ENCODE peak calls at places on chromosomes 16 and 17, in seven cellular contexts. One of them, this sample, is unnamed.

GRCh38 chr17:78883533-78884131 is 19.4 kb downstream of the CEP295NL start:
- DNase-seq in left lung: peak; percentile 85
- DNase-seq in GM23248: peak; percentile 96
- DNase-seq in CD4-positive, CD25-positive, alpha-beta regulatory T cell: no peak
- DNase-seq in left ventricle myocardium inferior: peak; percentile 78
- DNase-seq in CD8-positive, alpha-beta memory T cell: no peak
- DNase-seq in colonic mucosa: peak; percentile 53
- DNase-seq in this sample: peak; percentile 80

GRCh38 chr16:29748077-29748759 is 2.4 kb upstream of the C16orf54 start:
- DNase-seq in left lung: no peak
- DNase-seq in GM23248: no peak
- DNase-seq in CD4-positive, CD25-positive, alpha-beta regulatory T cell: no peak
- DNase-seq in left ventricle myocardium inferior: no peak
- DNase-seq in CD8-positive, alpha-beta memory T cell: no peak
- DNase-seq in colonic mucosa: peak; percentile 27
- DNase-seq in this sample: no peak

GRCh38 chr16:56715128-56715527 is 14.8 kb upstream of the NUP93 start:
- DNase-seq in left lung: no peak
- DNase-seq in GM23248: no peak
- DNase-seq in CD4-positive, CD25-positive, alpha-beta regulatory T cell: no peak
- DNase-seq in left ventricle myocardium inferior: no peak
- DNase-seq in CD8-positive, alpha-beta memory T cell: no peak
- DNase-seq in colonic mucosa: no peak
- DNase-seq in this sample: no peak

GRCh38 chr17:6753006-6753445 is 2.8 kb upstream of the XAF1 start:
- DNase-seq in left lung: peak; percentile 63
- DNase-seq in GM23248: peak; percentile 88
- DNase-seq in CD4-positive, CD25-positive, alpha-beta regulatory T cell: no peak
- DNase-seq in left ventricle myocardium inferior: peak; percentile 66
- DNase-seq in CD8-positive, alpha-beta memory T cell: peak; percentile 53
- DNase-seq in colonic mucosa: peak; percentile 33
- DNase-seq in this sample: no peak

GRCh38 chr16:31213877-31214704 is at the start of gene TRIM72:
- DNase-seq in left lung: no peak
- DNase-seq in GM23248: no peak
- DNase-seq in CD4-positive, CD25-positive, alpha-beta regulatory T cell: no peak
- DNase-seq in left ventricle myocardium inferior: no peak
- DNase-seq in CD8-positive, alpha-beta memory T cell: no peak
- DNase-seq in colonic mucosa: no peak
- DNase-seq in this sample: no peak

GRCh38 chr16:73172621-73173312 is 124.8 kb upstream of the ZFHX3 start:
- DNase-seq in left lung: peak; percentile 74
- DNase-seq in GM23248: peak; percentile 83
- DNase-seq in CD4-positive, CD25-positive, alpha-beta regulatory T cell: no peak
- DNase-seq in left ventricle myocardium inferior: peak; percentile 87
- DNase-seq in CD8-positive, alpha-beta memory T cell: no peak
- DNase-seq in colonic mucosa: peak; percentile 88
- DNase-seq in this sample: peak; percentile 76

GRCh38 chr17:2405247-2405926 is 4.5 kb upstream of the MNT start:
- DNase-seq in left lung: no peak
- DNase-seq in GM23248: peak; percentile 97
- DNase-seq in CD4-positive, CD25-positive, alpha-beta regulatory T cell: no peak
- DNase-seq in left ventricle myocardium inferior: no peak
- DNase-seq in CD8-positive, alpha-beta memory T cell: no peak
- DNase-seq in colonic mucosa: peak; percentile 26
- DNase-seq in this sample: no peak

GRCh38 chr17:64118452-64118979 is 11.4 kb downstream of the ERN1 start:
- DNase-seq in left lung: peak; percentile 70
- DNase-seq in GM23248: peak; percentile 45
- DNase-seq in CD4-positive, CD25-positive, alpha-beta regulatory T cell: no peak
- DNase-seq in left ventricle myocardium inferior: peak; percentile 40
- DNase-seq in CD8-positive, alpha-beta memory T cell: no peak
- DNase-seq in colonic mucosa: peak; percentile 36
- DNase-seq in this sample: peak; percentile 73

GRCh38 chr16:52569296-52569695 is 22.4 kb upstream of the TOX3 start:
- DNase-seq in left lung: no peak
- DNase-seq in GM23248: no peak
- DNase-seq in CD4-positive, CD25-positive, alpha-beta regulatory T cell: no peak
- DNase-seq in left ventricle myocardium inferior: no peak
- DNase-seq in CD8-positive, alpha-beta memory T cell: no peak
- DNase-seq in colonic mucosa: no peak
- DNase-seq in this sample: no peak

GRCh38 chr16:55471448-55472097 is 7.4 kb upstream of the MMP2 start:
- DNase-seq in left lung: no peak
- DNase-seq in GM23248: peak; percentile 94
- DNase-seq in CD4-positive, CD25-positive, alpha-beta regulatory T cell: no peak
- DNase-seq in left ventricle myocardium inferior: no peak
- DNase-seq in CD8-positive, alpha-beta memory T cell: no peak
- DNase-seq in colonic mucosa: no peak
- DNase-seq in this sample: no peak

GRCh38 chr17:45137561-45138305 is 2.2 kb downstream of the ACBD4 start:
- DNase-seq in left lung: no peak
- DNase-seq in GM23248: no peak
- DNase-seq in CD4-positive, CD25-positive, alpha-beta regulatory T cell: no peak
- DNase-seq in left ventricle myocardium inferior: peak; percentile 12
- DNase-seq in CD8-positive, alpha-beta memory T cell: no peak
- DNase-seq in colonic mucosa: peak; percentile 77
- DNase-seq in this sample: no peak

GRCh38 chr17:43830510-43831145 is 2.3 kb downstream of the MPP3 start:
- DNase-seq in left lung: no peak
- DNase-seq in GM23248: no peak
- DNase-seq in CD4-positive, CD25-positive, alpha-beta regulatory T cell: no peak
- DNase-seq in left ventricle myocardium inferior: no peak
- DNase-seq in CD8-positive, alpha-beta memory T cell: no peak
- DNase-seq in colonic mucosa: no peak
- DNase-seq in this sample: no peak

GRCh38 chr16:62156971-62157370 is 120.7 kb upstream of the CDH8 start:
- DNase-seq in left lung: no peak
- DNase-seq in GM23248: no peak
- DNase-seq in CD4-positive, CD25-positive, alpha-beta regulatory T cell: no peak
- DNase-seq in left ventricle myocardium inferior: no peak
- DNase-seq in CD8-positive, alpha-beta memory T cell: no peak
- DNase-seq in colonic mucosa: no peak
- DNase-seq in this sample: no peak

GRCh38 chr17:57379237-57380054 is 123.1 kb downstream of the MSI2 start:
- DNase-seq in left lung: no peak
- DNase-seq in GM23248: no peak
- DNase-seq in CD4-positive, CD25-positive, alpha-beta regulatory T cell: no peak
- DNase-seq in left ventricle myocardium inferior: no peak
- DNase-seq in CD8-positive, alpha-beta memory T cell: no peak
- DNase-seq in colonic mucosa: no peak
- DNase-seq in this sample: no peak

GRCh38 chr17:2814499-2815341 is 18.5 kb downstream of the RAP1GAP2 start:
- DNase-seq in left lung: peak; percentile 56
- DNase-seq in GM23248: no peak
- DNase-seq in CD4-positive, CD25-positive, alpha-beta regulatory T cell: peak; percentile 99
- DNase-seq in left ventricle myocardium inferior: no peak
- DNase-seq in CD8-positive, alpha-beta memory T cell: peak; percentile 98
- DNase-seq in colonic mucosa: peak; percentile 44
- DNase-seq in this sample: no peak

GRCh38 chr16:70712942-70713341 is 27.1 kb upstream of the MTSS2 start:
- DNase-seq in left lung: no peak
- DNase-seq in GM23248: no peak
- DNase-seq in CD4-positive, CD25-positive, alpha-beta regulatory T cell: no peak
- DNase-seq in left ventricle myocardium inferior: no peak
- DNase-seq in CD8-positive, alpha-beta memory T cell: no peak
- DNase-seq in colonic mucosa: no peak
- DNase-seq in this sample: no peak

GRCh38 chr16:72560617-72561016 is 388.7 kb upstream of the PMFBP1 start:
- DNase-seq in left lung: no peak
- DNase-seq in GM23248: no peak
- DNase-seq in CD4-positive, CD25-positive, alpha-beta regulatory T cell: no peak
- DNase-seq in left ventricle myocardium inferior: no peak
- DNase-seq in CD8-positive, alpha-beta memory T cell: no peak
- DNase-seq in colonic mucosa: no peak
- DNase-seq in this sample: no peak

GRCh38 chr16:15650698-15651161 is 685 bp downstream of the NDE1 start:
- DNase-seq in left lung: peak; percentile 36
- DNase-seq in GM23248: peak; percentile 65
- DNase-seq in CD4-positive, CD25-positive, alpha-beta regulatory T cell: peak; percentile 22
- DNase-seq in left ventricle myocardium inferior: no peak
- DNase-seq in CD8-positive, alpha-beta memory T cell: peak; percentile 26
- DNase-seq in colonic mucosa: peak; percentile 44
- DNase-seq in this sample: no peak

GRCh38 chr17:48563867-48564199 is 14.3 kb downstream of the HOXB4 start:
- DNase-seq in left lung: no peak
- DNase-seq in GM23248: no peak
- DNase-seq in CD4-positive, CD25-positive, alpha-beta regulatory T cell: no peak
- DNase-seq in left ventricle myocardium inferior: no peak
- DNase-seq in CD8-positive, alpha-beta memory T cell: no peak
- DNase-seq in colonic mucosa: no peak
- DNase-seq in this sample: no peak
- H3K27me3 ChIP-seq in left lung: peaks cover 30% of the 10 kb centered on the region
- H3K27me3 ChIP-seq in GM23248: no peaks in the 10 kb centered on the region
- H3K27me3 ChIP-seq in CD4-positive, CD25-positive, alpha-beta regulatory T cell: peaks cover 6% of the 10 kb centered on the region
- H3K27me3 ChIP-seq in left ventricle myocardium inferior: peaks cover 99% of the 10 kb centered on the region
- H3K27me3 ChIP-seq in CD8-positive, alpha-beta memory T cell: no peaks in the 10 kb centered on the region
- H3K27me3 ChIP-seq in colonic mucosa: no peaks in the 10 kb centered on the region
- H3K27me3 ChIP-seq in this sample: peaks cover 42% of the 10 kb centered on the region

DNA sequence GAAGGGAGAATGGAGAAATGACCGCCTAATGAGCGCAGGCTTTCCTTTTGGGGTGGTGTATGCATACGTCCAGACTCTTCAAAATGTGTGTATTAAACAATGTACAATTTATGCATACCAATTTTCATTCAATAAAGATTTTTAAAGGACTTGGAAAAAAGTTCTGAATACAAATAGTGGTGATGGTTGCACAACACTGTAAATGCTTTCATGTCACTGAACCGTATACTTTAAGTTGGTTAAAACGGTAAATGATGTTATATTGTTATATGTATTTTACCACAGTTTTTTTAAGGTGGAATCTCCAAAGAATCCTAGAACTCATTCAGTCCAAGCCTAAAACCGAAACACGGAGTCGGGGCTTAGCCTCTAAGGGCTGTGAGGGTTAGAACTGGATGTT is 397.5 kb downstream of the SOX9 start:
- DNase-seq in left lung: no peak
- DNase-seq in GM23248: no peak
- DNase-seq in CD4-positive, CD25-positive, alpha-beta regulatory T cell: no peak
- DNase-seq in left ventricle myocardium inferior: no peak
- DNase-seq in CD8-positive, alpha-beta memory T cell: no peak
- DNase-seq in colonic mucosa: no peak
- DNase-seq in this sample: no peak
- H3K27ac ChIP-seq in left lung: no peak overlapping the region
- H3K27ac ChIP-seq in GM23248: no peak overlapping the region
- H3K27ac ChIP-seq in CD4-positive, CD25-positive, alpha-beta regulatory T cell: no peak overlapping the region
- H3K27ac ChIP-seq in left ventricle myocardium inferior: no peak overlapping the region
- H3K27ac ChIP-seq in CD8-positive, alpha-beta memory T cell: no peak overlapping the region
- H3K27ac ChIP-seq in colonic mucosa: peak overlapping the region; percentile 79
- H3K27ac ChIP-seq in this sample: peak overlapping the region; percentile 20

GRCh38 chr17:83041305-83041704 is 38.1 kb upstream of the METRNL start:
- DNase-seq in left lung: no peak
- DNase-seq in GM23248: peak; percentile 23
- DNase-seq in CD4-positive, CD25-positive, alpha-beta regulatory T cell: no peak
- DNase-seq in left ventricle myocardium inferior: no peak
- DNase-seq in CD8-positive, alpha-beta memory T cell: no peak
- DNase-seq in colonic mucosa: no peak
- DNase-seq in this sample: no peak
- H3K27me3 ChIP-seq in left lung: no peaks in the 10 kb centered on the region
- H3K27me3 ChIP-seq in GM23248: no peaks in the 10 kb centered on the region
- H3K27me3 ChIP-seq in CD4-positive, CD25-positive, alpha-beta regulatory T cell: no peaks in the 10 kb centered on the region
- H3K27me3 ChIP-seq in left ventricle myocardium inferior: no peaks in the 10 kb centered on the region
- H3K27me3 ChIP-seq in CD8-positive, alpha-beta memory T cell: no peaks in the 10 kb centered on the region
- H3K27me3 ChIP-seq in colonic mucosa: no peaks in the 10 kb centered on the region
- H3K27me3 ChIP-seq in this sample: no peaks in the 10 kb centered on the region

GRCh38 chr16:79401157-79401556 is 199.4 kb downstream of the MAF start:
- DNase-seq in left lung: no peak
- DNase-seq in GM23248: no peak
- DNase-seq in CD4-positive, CD25-positive, alpha-beta regulatory T cell: no peak
- DNase-seq in left ventricle myocardium inferior: no peak
- DNase-seq in CD8-positive, alpha-beta memory T cell: no peak
- DNase-seq in colonic mucosa: no peak
- DNase-seq in this sample: no peak

GRCh38 chr16:79400462-79401149 is 199.9 kb downstream of the MAF start:
- DNase-seq in left lung: no peak
- DNase-seq in GM23248: no peak
- DNase-seq in CD4-positive, CD25-positive, alpha-beta regulatory T cell: no peak
- DNase-seq in left ventricle myocardium inferior: no peak
- DNase-seq in CD8-positive, alpha-beta memory T cell: no peak
- DNase-seq in colonic mucosa: peak; percentile 50
- DNase-seq in this sample: no peak

GRCh38 chr16:79402920-79403319 is 197.6 kb downstream of the MAF start:
- DNase-seq in left lung: no peak
- DNase-seq in GM23248: no peak
- DNase-seq in CD4-positive, CD25-positive, alpha-beta regulatory T cell: no peak
- DNase-seq in left ventricle myocardium inferior: no peak
- DNase-seq in CD8-positive, alpha-beta memory T cell: no peak
- DNase-seq in colonic mucosa: no peak
- DNase-seq in this sample: no peak

GRCh38 chr16:79402356-79402755 is 198.2 kb downstream of the MAF start:
- DNase-seq in left lung: peak; percentile 41
- DNase-seq in GM23248: no peak
- DNase-seq in CD4-positive, CD25-positive, alpha-beta regulatory T cell: no peak
- DNase-seq in left ventricle myocardium inferior: no peak
- DNase-seq in CD8-positive, alpha-beta memory T cell: no peak
- DNase-seq in colonic mucosa: peak; percentile 89
- DNase-seq in this sample: no peak

DNA sequence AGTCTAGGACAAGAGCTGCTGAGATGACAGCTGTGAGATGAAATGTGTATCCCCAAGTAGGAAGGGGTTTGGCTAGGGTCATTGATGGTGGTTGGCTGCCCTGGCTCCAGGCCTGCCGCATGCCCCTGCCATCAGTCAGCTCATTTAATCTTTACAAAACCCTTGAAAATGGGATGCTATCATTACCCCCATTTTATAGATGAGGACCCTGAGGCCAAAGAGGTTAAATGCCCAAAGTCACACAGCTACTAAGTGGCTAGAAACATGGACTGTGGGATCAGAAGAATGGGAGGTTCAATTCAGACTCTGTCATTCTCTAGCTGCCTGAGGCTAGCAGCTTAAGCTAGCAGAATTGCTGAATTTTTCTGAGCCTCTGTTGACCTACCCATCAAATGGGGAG is 198.8 kb downstream of the MAF start:
- DNase-seq in left lung: no peak
- DNase-seq in GM23248: no peak
- DNase-seq in CD4-positive, CD25-positive, alpha-beta regulatory T cell: no peak
- DNase-seq in left ventricle myocardium inferior: no peak
- DNase-seq in CD8-positive, alpha-beta memory T cell: no peak
- DNase-seq in colonic mucosa: no peak
- DNase-seq in this sample: no peak
- H3K27ac ChIP-seq in left lung: no peak overlapping the region
- H3K27ac ChIP-seq in GM23248: no peak overlapping the region
- H3K27ac ChIP-seq in CD4-positive, CD25-positive, alpha-beta regulatory T cell: no peak overlapping the region
- H3K27ac ChIP-seq in left ventricle myocardium inferior: no peak overlapping the region
- H3K27ac ChIP-seq in CD8-positive, alpha-beta memory T cell: no peak overlapping the region
- H3K27ac ChIP-seq in colonic mucosa: peak overlapping the region; percentile 60
- H3K27ac ChIP-seq in this sample: no peak overlapping the region

DNA sequence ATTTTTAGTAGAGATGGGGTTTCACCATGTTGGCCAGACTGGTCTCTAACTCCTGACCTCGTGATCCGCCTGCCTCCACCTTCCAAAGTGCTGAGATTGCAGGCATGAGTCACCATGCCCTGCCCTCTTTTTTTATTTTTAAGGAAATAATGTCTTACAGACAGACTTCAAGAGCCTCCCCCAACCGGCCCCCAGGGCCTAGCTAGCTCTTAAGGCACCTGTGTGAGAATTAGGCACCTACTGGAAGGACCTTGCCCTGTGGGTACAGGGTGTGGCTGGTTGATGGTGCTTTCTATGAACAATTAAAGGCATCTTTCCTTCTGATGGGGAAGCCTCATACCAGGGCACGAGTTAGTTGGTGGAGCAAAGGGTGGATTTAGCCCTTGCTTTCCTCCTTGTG is 51.3 kb downstream of the MRM1 start:
- DNase-seq in left lung: no peak
- DNase-seq in GM23248: no peak
- DNase-seq in CD4-positive, CD25-positive, alpha-beta regulatory T cell: no peak
- DNase-seq in left ventricle myocardium inferior: no peak
- DNase-seq in CD8-positive, alpha-beta memory T cell: no peak
- DNase-seq in colonic mucosa: peak; percentile 82
- DNase-seq in this sample: no peak
- H3K27me3 ChIP-seq in left lung: peaks cover under 1% of the 10 kb centered on the region
- H3K27me3 ChIP-seq in GM23248: peaks cover 17% of the 10 kb centered on the region
- H3K27me3 ChIP-seq in CD4-positive, CD25-positive, alpha-beta regulatory T cell: peaks cover 15% of the 10 kb centered on the region
- H3K27me3 ChIP-seq in left ventricle myocardium inferior: peaks cover 95% of the 10 kb centered on the region
- H3K27me3 ChIP-seq in CD8-positive, alpha-beta memory T cell: peaks cover 12% of the 10 kb centered on the region
- H3K27me3 ChIP-seq in colonic mucosa: peaks cover 3% of the 10 kb centered on the region
- H3K27me3 ChIP-seq in this sample: peaks cover 41% of the 10 kb centered on the region